ENCODE peak calls at places on chromosomes 12 and 14, in six cellular contexts. F, R, H, O, A and Z are unnamed samples.

GRCh38 chr14:94816113-94816512 is 46.2 kb upstream of the GSC start:
- DNase-seq in F (no peak), R (no peak), H (no peak), O (no peak), A (no peak), Z (no peak)

GRCh38 chr14:100145682-100146464 is 13.6 kb downstream of the DEGS2 start:
- DNase-seq in F (no peak), R (no peak), H (no peak), O (no peak), A (no peak), Z (no peak)

GRCh38 chr12:125029756-125030358 is 35.4 kb upstream of the AACS start:
- DNase-seq in F (no peak), R (no peak), H (no peak), O (no peak), A (no peak), Z (no peak)

GRCh38 chr12:622420-622819 is 40.8 kb downstream of the NINJ2 start:
- DNase-seq in F (peak; percentile 24), R (no peak), H (no peak), O (no peak), A (no peak), Z (no peak)

GRCh38 chr12:6627598-6627997 is 8.2 kb downstream of the LPAR5 start:
- DNase-seq in F (peak; percentile 38), R (no peak), H (no peak), O (no peak), A (no peak), Z (no peak)

GRCh38 chr14:92724516-92725340 is 23.7 kb downstream of the LGMN start:
- DNase-seq in F (no peak), R (no peak), H (peak; percentile 89), O (no peak), A (no peak), Z (no peak)

GRCh38 chr12:82740-83139 is 16.2 kb downstream of the IQSEC3 start:
- DNase-seq in F (no peak), R (no peak), H (no peak), O (no peak), A (no peak), Z (no peak)

GRCh38 chr12:121697093-121697698 is 15.4 kb upstream of the TMEM120B start:
- DNase-seq in F (peak; percentile 35), R (no peak), H (peak; percentile 53), O (no peak), A (no peak), Z (peak; percentile 26)

GRCh38 chr12:52580496-52580895 is 6.9 kb upstream of the KRT74 start:
- DNase-seq in F (no peak), R (no peak), H (no peak), O (no peak), A (no peak), Z (no peak)

GRCh38 chr12:48861111-48861510 is 4.6 kb downstream of the RND1 start:
- DNase-seq in F (no peak), R (no peak), H (no peak), O (no peak), A (no peak), Z (no peak)

GRCh38 chr14:55127491-55127951 is 1.5 kb upstream of the LGALS3 start:
- DNase-seq in F (no peak), R (no peak), H (no peak), O (no peak), A (no peak), Z (no peak)

GRCh38 chr14:88463318-88463717 is 77.9 kb downstream of the SPATA7 start:
- DNase-seq in F (peak; percentile 24), R (no peak), H (peak; percentile 53), O (no peak), A (no peak), Z (no peak)

GRCh38 chr12:81835783-81836182 is 76.6 kb upstream of the PPFIA2 start:
- DNase-seq in F (no peak), R (no peak), H (no peak), O (no peak), A (no peak), Z (no peak)

GRCh38 chr12:89349814-89350213 is 2.5 kb downstream of the DUSP6 start:
- DNase-seq in F (no peak), R (no peak), H (no peak), O (no peak), A (no peak), Z (no peak)

GRCh38 chr12:118098456-118098855 is 5.4 kb downstream of the VSIG10 start:
- DNase-seq in F (no peak), R (no peak), H (no peak), O (no peak), A (no peak), Z (no peak)

GRCh38 chr14:39843881-39844280 is 411.6 kb upstream of the FBXO33 start:
- DNase-seq in F (no peak), R (no peak), H (no peak), O (no peak), A (no peak), Z (no peak)

GRCh38 chr12:97306121-97306520 is 156.5 kb upstream of the RMST start:
- DNase-seq in F (no peak), R (no peak), H (no peak), O (no peak), A (peak; percentile 53), Z (no peak)

GRCh38 chr12:1804545-1805332 is 15.6 kb upstream of the LRTM2 start:
- DNase-seq in F (peak; percentile 86), R (peak; percentile 82), H (peak; percentile 69), O (peak; percentile 95), A (peak; percentile 60), Z (peak; percentile 94)

GRCh38 chr14:55454264-55455151 is 14.1 kb upstream of the TBPL2 start:
- DNase-seq in F (no peak), R (no peak), H (peak; percentile 16), O (no peak), A (no peak), Z (no peak)

GRCh38 chr14:60508707-60509437 is at the start of gene SIX6:
- DNase-seq in F (no peak), R (no peak), H (no peak), O (no peak), A (no peak), Z (no peak)

GRCh38 chr14:103846008-103846568 is 1.3 kb downstream of the PPP1R13B start:
- DNase-seq in F (no peak), R (no peak), H (no peak), O (no peak), A (no peak), Z (no peak)

GRCh38 chr14:22523283-22523682 is 65.7 kb downstream of the DAD1 start:
- DNase-seq in F (no peak), R (no peak), H (no peak), O (no peak), A (no peak), Z (no peak)

DNA sequence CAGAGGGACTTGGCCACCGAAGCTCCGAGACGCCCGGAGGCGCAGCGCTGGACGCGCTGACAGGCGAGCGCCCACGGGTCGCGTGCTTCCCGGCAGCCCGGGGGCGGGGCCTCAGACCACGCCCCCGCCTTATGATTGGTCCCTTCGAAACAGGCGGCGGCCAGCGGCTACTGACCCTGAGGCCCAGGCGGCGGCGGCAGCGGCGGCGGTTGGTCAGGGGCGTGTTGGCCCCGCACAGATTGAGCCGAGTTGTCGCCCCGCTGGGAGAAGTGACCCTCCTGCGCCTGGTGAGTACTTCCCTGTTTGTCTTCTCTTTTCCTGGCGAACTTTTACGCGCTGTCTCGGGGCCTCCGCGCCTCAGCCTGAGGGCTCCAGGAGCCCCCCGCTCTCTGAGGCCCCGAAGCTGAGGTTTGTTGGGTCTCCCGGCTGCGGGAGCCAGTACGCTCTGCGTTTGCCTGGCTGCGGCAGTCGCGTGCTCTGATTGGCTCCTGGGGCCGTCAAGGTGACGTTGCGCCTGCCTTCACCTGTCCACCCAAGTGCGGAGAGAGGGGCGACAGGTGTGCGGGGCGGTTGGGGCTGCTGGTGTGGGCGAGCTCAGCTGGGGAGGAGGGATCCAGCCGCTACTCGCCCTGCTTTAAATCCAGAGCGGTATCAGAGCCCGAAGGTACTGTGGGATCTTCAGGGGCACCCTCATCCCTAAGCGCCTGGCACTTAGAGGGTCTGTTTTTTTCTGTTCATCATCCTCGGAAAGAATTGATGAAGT is at the start of gene GAS2L3:
- DNase-seq in F (peak; percentile 88), R (peak; percentile 58), H (peak; percentile 83), O (peak; percentile 66), A (no peak), Z (peak; percentile 68)
- TF ChIP-seq POLR2A in F (peak; percentile 51), R (peak; percentile 63), H (peak; percentile 81), O (no peak), A (peak; percentile 61), Z (no peak)

DNA sequence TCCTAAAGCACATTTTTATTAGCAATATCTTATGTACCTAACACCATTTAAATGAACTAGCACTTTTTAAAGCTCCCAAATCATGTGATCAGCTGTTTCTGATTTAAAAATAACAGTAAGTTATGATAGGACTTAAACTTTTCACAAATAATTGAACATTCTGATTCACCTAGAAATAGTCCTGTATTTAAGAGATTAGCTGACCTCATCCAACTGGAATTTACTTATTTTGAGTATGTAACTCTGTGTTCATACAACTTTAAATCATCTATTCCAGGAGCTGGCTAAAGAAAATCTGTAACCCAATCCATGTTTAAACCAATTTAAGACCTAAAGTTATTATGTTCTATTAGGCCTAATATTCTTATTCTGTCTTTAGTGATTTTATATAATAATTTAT is 184.3 kb downstream of the CCDC91 start:
- DNase-seq in F (no peak), R (no peak), H (no peak), O (no peak), A (no peak), Z (no peak)
- TF ChIP-seq TAF1 in F (no peak), R (no peak), H (no peak), O (no peak), A (no peak), Z (no peak)

DNA sequence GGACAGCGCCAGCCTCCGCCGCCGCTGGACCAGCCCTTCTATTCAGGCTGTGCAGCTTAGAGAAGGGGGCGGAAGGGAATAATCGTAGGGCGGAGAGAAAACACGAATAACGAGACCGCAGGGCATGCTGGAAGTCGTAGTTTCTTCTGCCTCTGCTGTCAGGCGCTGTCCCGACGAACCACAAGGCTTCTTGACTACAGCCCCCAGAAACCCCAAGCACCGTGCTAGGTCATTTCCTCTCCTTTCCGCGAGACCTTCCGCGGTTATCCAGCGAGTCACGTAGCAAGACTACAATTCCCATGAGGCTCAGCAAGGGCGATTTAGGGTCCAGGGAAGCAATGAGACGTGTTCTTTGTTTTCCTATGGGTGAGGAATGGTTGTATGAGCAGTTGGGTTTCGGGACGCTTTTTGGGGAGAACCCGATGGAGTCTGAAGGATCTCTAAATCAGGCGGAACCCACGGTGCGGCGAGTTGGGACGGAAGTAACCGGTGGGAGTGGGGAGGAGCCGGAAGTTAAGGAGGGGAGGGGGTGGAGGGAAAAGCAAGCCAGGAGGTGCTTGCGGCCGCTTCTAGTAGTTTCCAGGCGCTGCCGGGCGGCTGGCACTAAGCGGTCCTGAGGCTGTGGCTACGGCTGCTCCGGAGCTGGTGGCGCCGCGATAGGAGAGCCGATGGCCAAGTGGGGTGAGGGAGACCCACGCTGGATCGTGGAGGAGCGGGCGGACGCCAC is at the start of the genes AHSA1 and VIPAS39:
- DNase-seq in F (peak; percentile 78), R (peak; percentile 95), H (peak; percentile 99), O (peak; percentile 81), A (peak; percentile 99), Z (peak; percentile 75)
- TF ChIP-seq POLR2A in F (peak; percentile 78), R (peak; percentile 65), H (peak; percentile 77), O (peak; percentile 75), A (peak; percentile 93), Z (peak; percentile 83)

DNA sequence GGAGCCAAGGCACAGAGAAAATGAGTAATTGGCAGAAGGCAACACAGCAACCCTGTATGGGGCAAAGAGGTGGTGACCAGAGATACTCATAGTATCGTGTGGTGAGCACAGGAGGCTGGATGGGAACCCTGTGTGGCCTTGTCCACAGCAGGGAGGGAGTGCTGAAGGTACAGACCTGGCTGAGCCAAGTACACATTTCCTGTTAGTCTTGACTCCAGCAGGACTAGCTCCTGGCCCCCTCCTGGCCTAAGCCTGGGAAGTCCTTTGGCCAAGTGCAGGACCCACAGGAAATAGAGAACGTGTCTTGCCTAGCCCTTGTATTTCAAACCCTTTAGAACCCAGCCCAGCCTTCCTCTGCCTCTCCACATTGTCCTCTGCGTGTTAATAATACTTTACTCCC is 289.8 kb upstream of the PWP1 start:
- DNase-seq in F (no peak), R (no peak), H (no peak), O (no peak), A (no peak), Z (no peak)
- TF ChIP-seq TAF1 in F (no peak), R (no peak), H (no peak), O (no peak), A (no peak), Z (no peak)